ENCODE peak calls at places on chromosomes 12 and 14, in nine cellular contexts. M is pulmonary artery endothelial cell; U is HFFc6; P is GDM1; B is effector memory CD8-positive, alpha-beta T cell; V is tibial nerve; O is SW480; X is hippocampal formation; Y is M059J. L is an unnamed sample.

GRCh38 chr12:4271433-4272013 is 2.0 kb upstream of the CCND2 start:
- DNase-seq in M (no peak), U (no peak), P (no peak), B (no peak), V (no peak), O (peak), X (no peak), Y (no peak), L (no peak)

GRCh38 chr12:48592591-48593086 is 22.8 kb upstream of the LALBA start:
- DNase-seq in M (no peak), U (no peak), P (no peak), B (no peak), V (no peak), O (peak), X (no peak), Y (no peak), L (no peak)

GRCh38 chr12:90836689-90837088 is 118.3 kb downstream of the CCER1 start:
- DNase-seq in M (no peak), U (no peak), P (no peak), B (no peak), V (no peak), O (no peak), X (no peak), Y (no peak), L (no peak)

GRCh38 chr12:63164911-63165310 is 13.9 kb upstream of the AVPR1A start:
- DNase-seq in M (no peak), U (no peak), P (no peak), B (no peak), V (no peak), O (peak), X (no peak), Y (no peak), L (no peak)

GRCh38 chr12:11798856-11799530 is 149.5 kb downstream of the ETV6 start:
- DNase-seq in M (peak), U (peak), P (peak), B (no peak), V (no peak), O (peak), X (no peak), Y (peak), L (peak)

GRCh38 chr14:88955470-88955869 is 131.0 kb downstream of the TTC8 start:
- DNase-seq in M (no peak), U (no peak), P (no peak), B (no peak), V (no peak), O (no peak), X (peak), Y (peak), L (no peak)

GRCh38 chr14:54331516-54331915 is 65.3 kb upstream of the CDKN3 start:
- DNase-seq in M (peak), U (no peak), P (no peak), B (no peak), V (no peak), O (no peak), X (no peak), Y (no peak), L (no peak)

GRCh38 chr14:79369359-79370332 is 841.7 kb downstream of the DIO2 start:
- DNase-seq in M (peak), U (peak), P (no peak), B (no peak), V (no peak), O (no peak), X (no peak), Y (peak), L (peak)

GRCh38 chr12:52646613-52647012 is 5.4 kb downstream of the KRT2 start:
- DNase-seq in M (no peak), U (no peak), P (no peak), B (no peak), V (no peak), O (no peak), X (no peak), Y (no peak), L (no peak)

GRCh38 chr12:84757978-84758377 is 154.6 kb downstream of the SLC6A15 start:
- DNase-seq in M (no peak), U (peak), P (no peak), B (no peak), V (peak), O (no peak), X (no peak), Y (peak), L (peak)

GRCh38 chr12:9673404-9674225 is 4.1 kb downstream of the CLEC2D start:
- DNase-seq in M (peak), U (peak), P (peak), B (peak), V (no peak), O (peak), X (no peak), Y (peak), L (peak)

GRCh38 chr14:49424436-49425331 is 161.5 kb downstream of the RPS29 start:
- DNase-seq in M (no peak), U (no peak), P (no peak), B (no peak), V (no peak), O (no peak), X (no peak), Y (peak), L (peak)

GRCh38 chr12:56487448-56488040 is 417 bp downstream of the GLS2 start:
- DNase-seq in M (no peak), U (no peak), P (no peak), B (no peak), V (no peak), O (peak), X (no peak), Y (no peak), L (peak)

GRCh38 chr12:112464605-112465004 is 45.9 kb downstream of the PTPN11 start:
- DNase-seq in M (no peak), U (no peak), P (no peak), B (no peak), V (no peak), O (no peak), X (no peak), Y (no peak), L (no peak)

GRCh38 chr14:103879570-103880333 is 32.4 kb upstream of the PPP1R13B start:
- DNase-seq in M (no peak), U (no peak), P (no peak), B (no peak), V (no peak), O (peak), X (no peak), Y (no peak), L (peak)

GRCh38 chr12:116882742-116883141 is 1.5 kb upstream of the HRK start:
- DNase-seq in M (peak), U (peak), P (no peak), B (no peak), V (no peak), O (no peak), X (peak), Y (peak), L (no peak)

GRCh38 chr12:72723732-72724131 is 451.6 kb downstream of the TRHDE start:
- DNase-seq in M (no peak), U (peak), P (no peak), B (no peak), V (no peak), O (no peak), X (no peak), Y (no peak), L (no peak)

GRCh38 chr12:110922652-110923051 is 2.3 kb upstream of the MYL2 start:
- DNase-seq in M (no peak), U (no peak), P (no peak), B (no peak), V (no peak), O (no peak), X (no peak), Y (no peak), L (no peak)

GRCh38 chr12:108368089-108368488 is 29.0 kb upstream of the CMKLR1 start:
- DNase-seq in M (no peak), U (no peak), P (no peak), B (no peak), V (no peak), O (no peak), X (no peak), Y (no peak), L (no peak)

GRCh38 chr14:36820901-36821300 is 159.2 kb downstream of the PAX9 start:
- DNase-seq in M (no peak), U (no peak), P (no peak), B (no peak), V (no peak), O (no peak), X (no peak), Y (no peak), L (peak)

GRCh38 chr12:89244536-89244935 is 107.8 kb downstream of the DUSP6 start:
- DNase-seq in M (no peak), U (no peak), P (peak), B (no peak), V (no peak), O (no peak), X (no peak), Y (no peak), L (no peak)

GRCh38 chr12:27554421-27555186 is 30.6 kb downstream of the PPFIBP1 start:
- DNase-seq in M (no peak), U (no peak), P (no peak), B (no peak), V (peak), O (peak), X (peak), Y (peak), L (no peak)

GRCh38 chr12:105476616-105477015 is 146.1 kb downstream of the C12orf75 start:
- DNase-seq in M (no peak), U (no peak), P (no peak), B (no peak), V (no peak), O (no peak), X (no peak), Y (peak), L (no peak)

GRCh38 chr14:56580317-56580711 is 716 bp downstream of the TMEM260 start:
- DNase-seq in M (no peak), U (no peak), P (no peak), B (no peak), V (no peak), O (peak), X (no peak), Y (no peak), L (no peak)

GRCh38 chr12:124919646-124920352 is 5.3 kb upstream of the UBC start:
- DNase-seq in M (no peak), U (no peak), P (no peak), B (no peak), V (no peak), O (no peak), X (no peak), Y (peak), L (peak)

GRCh38 chr12:109539508-109539907 is 33.8 kb downstream of the MMAB start:
- DNase-seq in M (no peak), U (no peak), P (no peak), B (no peak), V (no peak), O (no peak), X (no peak), Y (peak), L (no peak)

GRCh38 chr14:72619071-72619710 is 274.7 kb downstream of the DPF3 start:
- DNase-seq in M (no peak), U (no peak), P (no peak), B (no peak), V (no peak), O (no peak), X (no peak), Y (peak), L (peak)

GRCh38 chr12:93873561-93873960 is 196.4 kb downstream of the CRADD start:
- DNase-seq in M (no peak), U (no peak), P (no peak), B (no peak), V (no peak), O (no peak), X (no peak), Y (no peak), L (no peak)

GRCh38 chr12:4780624-4781023 is 60.4 kb downstream of the GALNT8 start:
- DNase-seq in M (no peak), U (no peak), P (no peak), B (no peak), V (peak), O (no peak), X (peak), Y (no peak), L (no peak)

GRCh38 chr14:44846232-44846824 is 115.4 kb downstream of the KLHL28 start:
- DNase-seq in M (no peak), U (peak), P (no peak), B (peak), V (peak), O (peak), X (peak), Y (peak), L (peak)

GRCh38 chr12:4664111-4664510 is 15.2 kb downstream of the NDUFA9 start:
- DNase-seq in M (no peak), U (peak), P (no peak), B (no peak), V (no peak), O (no peak), X (no peak), Y (peak), L (peak)